ENCODE peak calls at places on chromosomes 2 and 18, in four cellular contexts. One of them, this sample, is unnamed.

GRCh38 chr18:7545734-7546133 is 21.4 kb upstream of the PTPRM start:
- DNase-seq in pancreas: no peak
- DNase-seq in endodermal cell: no peak
- DNase-seq in mucosa of descending colon: no peak
- DNase-seq in this sample: no peak

GRCh38 chr2:129092871-129093385 is 774.3 kb upstream of the HS6ST1 start:
- DNase-seq in pancreas: no peak
- DNase-seq in mucosa of descending colon: peak
- DNase-seq in endodermal cell: no peak
- DNase-seq in this sample: no peak

GRCh38 chr2:38722271-38723115 is 28.7 kb downstream of the SRSF7 start:
- DNase-seq in mucosa of descending colon: no peak
- DNase-seq in endodermal cell: no peak
- DNase-seq in pancreas: no peak
- DNase-seq in this sample: no peak

GRCh38 chr2:223724831-223725230 is 112.6 kb downstream of the AP1S3 start:
- DNase-seq in endodermal cell: no peak
- DNase-seq in mucosa of descending colon: no peak
- DNase-seq in pancreas: no peak
- DNase-seq in this sample: no peak

GRCh38 chr2:13968811-13969210 is 663.7 kb upstream of the LRATD1 start:
- DNase-seq in pancreas: no peak
- DNase-seq in mucosa of descending colon: no peak
- DNase-seq in endodermal cell: no peak
- DNase-seq in this sample: no peak

GRCh38 chr2:103788875-103789715 is 1027.3 kb downstream of the TMEM182 start:
- DNase-seq in mucosa of descending colon: peak
- DNase-seq in endodermal cell: peak
- DNase-seq in pancreas: peak
- DNase-seq in this sample: no peak

GRCh38 chr18:5515007-5515744 is 28.6 kb downstream of the EPB41L3 start:
- DNase-seq in pancreas: no peak
- DNase-seq in mucosa of descending colon: no peak
- DNase-seq in endodermal cell: no peak
- DNase-seq in this sample: no peak

GRCh38 chr2:175432793-175433192 is 251.3 kb upstream of the ATP5MC3 start:
- DNase-seq in mucosa of descending colon: no peak
- DNase-seq in pancreas: no peak
- DNase-seq in endodermal cell: no peak
- DNase-seq in this sample: no peak

GRCh38 chr2:218856168-218856895 is 3.3 kb upstream of the WNT6 start:
- DNase-seq in pancreas: no peak
- DNase-seq in endodermal cell: peak
- DNase-seq in mucosa of descending colon: no peak
- DNase-seq in this sample: no peak

GRCh38 chr2:129819855-129820254 is 159.6 kb upstream of the RAB6C start:
- DNase-seq in mucosa of descending colon: no peak
- DNase-seq in endodermal cell: peak
- DNase-seq in pancreas: no peak
- DNase-seq in this sample: no peak

GRCh38 chr2:54999182-54999581 is 51.1 kb downstream of the RTN4 start:
- DNase-seq in pancreas: no peak
- DNase-seq in endodermal cell: no peak
- DNase-seq in mucosa of descending colon: no peak
- DNase-seq in this sample: peak

GRCh38 chr18:38297910-38298309 is 732.3 kb upstream of the CELF4 start:
- DNase-seq in mucosa of descending colon: no peak
- DNase-seq in pancreas: no peak
- DNase-seq in endodermal cell: no peak
- DNase-seq in this sample: no peak

GRCh38 chr2:237931205-237931721 is 35.6 kb upstream of the UBE2F start:
- DNase-seq in mucosa of descending colon: no peak
- DNase-seq in pancreas: no peak
- DNase-seq in endodermal cell: no peak
- DNase-seq in this sample: peak

GRCh38 chr2:223315813-223316212 is 263.8 kb downstream of the KCNE4 start:
- DNase-seq in pancreas: no peak
- DNase-seq in mucosa of descending colon: no peak
- DNase-seq in endodermal cell: no peak
- DNase-seq in this sample: no peak

GRCh38 chr2:174012347-174013309 is 47.5 kb upstream of the SP3 start:
- DNase-seq in mucosa of descending colon: peak
- DNase-seq in pancreas: peak
- DNase-seq in endodermal cell: peak
- DNase-seq in this sample: no peak

GRCh38 chr2:6181525-6182270 is 489.5 kb downstream of the SOX11 start:
- DNase-seq in endodermal cell: no peak
- DNase-seq in mucosa of descending colon: no peak
- DNase-seq in pancreas: no peak
- DNase-seq in this sample: peak

GRCh38 chr2:128756372-128756730 is 437.7 kb upstream of the HS6ST1 start:
- DNase-seq in endodermal cell: no peak
- DNase-seq in pancreas: peak
- DNase-seq in mucosa of descending colon: no peak
- DNase-seq in this sample: no peak

GRCh38 chr2:54347622-54348021 is 91.6 kb upstream of the TSPYL6 start:
- DNase-seq in pancreas: no peak
- DNase-seq in endodermal cell: no peak
- DNase-seq in mucosa of descending colon: no peak
- DNase-seq in this sample: no peak

GRCh38 chr2:71713581-71714580 is 260.5 kb downstream of the DYSF start:
- DNase-seq in mucosa of descending colon: no peak
- DNase-seq in endodermal cell: no peak
- DNase-seq in pancreas: no peak
- DNase-seq in this sample: no peak

GRCh38 chr2:148670773-148671172 is 26.2 kb downstream of the EPC2 start:
- DNase-seq in endodermal cell: no peak
- DNase-seq in mucosa of descending colon: no peak
- DNase-seq in pancreas: no peak
- DNase-seq in this sample: no peak

GRCh38 chr2:200624660-200625059 is 38.8 kb downstream of the AOX1 start:
- DNase-seq in endodermal cell: no peak
- DNase-seq in mucosa of descending colon: no peak
- DNase-seq in pancreas: no peak
- DNase-seq in this sample: no peak

GRCh38 chr2:175228179-175228578 is 46.7 kb upstream of the ATP5MC3 start:
- DNase-seq in endodermal cell: no peak
- DNase-seq in pancreas: no peak
- DNase-seq in mucosa of descending colon: no peak
- DNase-seq in this sample: no peak

GRCh38 chr2:105113616-105114275 is 75.9 kb downstream of the MRPS9 start:
- DNase-seq in pancreas: no peak
- DNase-seq in endodermal cell: peak
- DNase-seq in mucosa of descending colon: no peak
- DNase-seq in this sample: no peak

GRCh38 chr2:165219491-165219890 is 15.6 kb upstream of the SCN3A start:
- DNase-seq in endodermal cell: no peak
- DNase-seq in mucosa of descending colon: no peak
- DNase-seq in pancreas: no peak
- DNase-seq in this sample: no peak

GRCh38 chr18:47883771-47884413 is 46.6 kb downstream of the SMAD2 start:
- DNase-seq in mucosa of descending colon: peak
- DNase-seq in pancreas: no peak
- DNase-seq in endodermal cell: no peak
- DNase-seq in this sample: no peak

GRCh38 chr18:407825-408224 is 92.7 kb downstream of the COLEC12 start:
- DNase-seq in endodermal cell: no peak
- DNase-seq in pancreas: no peak
- DNase-seq in mucosa of descending colon: no peak
- DNase-seq in this sample: no peak

GRCh38 chr2:79026061-79026460 is 559 bp downstream of the REG3G start:
- DNase-seq in endodermal cell: no peak
- DNase-seq in mucosa of descending colon: no peak
- DNase-seq in pancreas: no peak
- DNase-seq in this sample: no peak

GRCh38 chr18:10482985-10483949 is 28.8 kb downstream of the APCDD1 start:
- DNase-seq in pancreas: no peak
- DNase-seq in mucosa of descending colon: peak
- DNase-seq in endodermal cell: no peak
- DNase-seq in this sample: no peak
- H3K4me3 ChIP-seq in pancreas: no peak
- H3K4me3 ChIP-seq in mucosa of descending colon: no peak
- H3K4me3 ChIP-seq in endodermal cell: no peak
- H3K4me3 ChIP-seq in this sample: no peak

GRCh38 chr2:27023740-27024139 is 9.0 kb upstream of the TMEM214 start:
- DNase-seq in endodermal cell: no peak
- DNase-seq in pancreas: no peak
- DNase-seq in mucosa of descending colon: no peak
- DNase-seq in this sample: no peak

GRCh38 chr2:27025861-27026851 is 6.6 kb upstream of the TMEM214 start:
- DNase-seq in mucosa of descending colon: no peak
- DNase-seq in pancreas: no peak
- DNase-seq in endodermal cell: no peak
- DNase-seq in this sample: no peak

GRCh38 chr2:27025281-27025800 is 7.4 kb upstream of the TMEM214 start:
- DNase-seq in endodermal cell: no peak
- DNase-seq in mucosa of descending colon: no peak
- DNase-seq in pancreas: no peak
- DNase-seq in this sample: no peak

GRCh38 chr2:27024188-27024587 is 8.6 kb upstream of the TMEM214 start:
- DNase-seq in endodermal cell: peak
- DNase-seq in pancreas: no peak
- DNase-seq in mucosa of descending colon: no peak
- DNase-seq in this sample: no peak

DNA sequence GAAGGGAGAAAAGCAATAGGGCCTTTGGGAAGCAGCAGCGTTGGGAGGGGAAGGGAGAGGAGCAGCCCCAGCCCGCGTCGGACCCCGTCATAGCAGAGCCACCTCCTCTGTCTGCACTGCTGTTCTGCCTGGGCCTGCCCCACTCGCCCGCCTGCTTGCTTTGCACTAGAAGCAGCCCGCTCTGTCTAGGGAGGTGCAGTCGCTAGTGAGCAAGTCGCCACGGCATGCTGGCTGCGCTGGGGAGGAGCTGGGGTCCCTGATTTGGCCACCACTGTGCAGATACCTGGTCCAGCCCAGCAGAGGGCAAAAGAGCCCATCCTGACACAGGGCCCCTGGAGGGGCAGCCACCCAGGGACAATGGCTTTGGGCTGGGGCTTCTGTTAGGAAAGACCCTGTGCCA is 8.0 kb upstream of the TMEM214 start:
- DNase-seq in endodermal cell: peak
- DNase-seq in pancreas: no peak
- DNase-seq in mucosa of descending colon: no peak
- DNase-seq in this sample: no peak
- TF ChIP-seq CTCF in endodermal cell: peak
- TF ChIP-seq CTCF in pancreas: no peak
- TF ChIP-seq CTCF in mucosa of descending colon: no peak
- TF ChIP-seq CTCF in this sample: no peak

GRCh38 chr2:72827999-72828646 is 2.3 kb upstream of the EXOC6B start:
- DNase-seq in mucosa of descending colon: no peak
- DNase-seq in pancreas: no peak
- DNase-seq in endodermal cell: no peak
- DNase-seq in this sample: peak

GRCh38 chr2:72833084-72833714 is 7.4 kb upstream of the EXOC6B start:
- DNase-seq in mucosa of descending colon: no peak
- DNase-seq in endodermal cell: peak
- DNase-seq in pancreas: no peak
- DNase-seq in this sample: no peak

GRCh38 chr2:72828840-72829507 is 3.1 kb upstream of the EXOC6B start:
- DNase-seq in pancreas: no peak
- DNase-seq in endodermal cell: no peak
- DNase-seq in mucosa of descending colon: no peak
- DNase-seq in this sample: no peak

GRCh38 chr2:72827495-72827894 is 1.7 kb upstream of the EXOC6B start:
- DNase-seq in mucosa of descending colon: no peak
- DNase-seq in endodermal cell: no peak
- DNase-seq in pancreas: no peak
- DNase-seq in this sample: no peak

GRCh38 chr2:72830273-72830672 is 4.4 kb upstream of the EXOC6B start:
- DNase-seq in mucosa of descending colon: no peak
- DNase-seq in endodermal cell: no peak
- DNase-seq in pancreas: no peak
- DNase-seq in this sample: no peak
- H3K4me3 ChIP-seq in mucosa of descending colon: no peak
- H3K4me3 ChIP-seq in endodermal cell: no peak
- H3K4me3 ChIP-seq in pancreas: no peak
- H3K4me3 ChIP-seq in this sample: no peak

DNA sequence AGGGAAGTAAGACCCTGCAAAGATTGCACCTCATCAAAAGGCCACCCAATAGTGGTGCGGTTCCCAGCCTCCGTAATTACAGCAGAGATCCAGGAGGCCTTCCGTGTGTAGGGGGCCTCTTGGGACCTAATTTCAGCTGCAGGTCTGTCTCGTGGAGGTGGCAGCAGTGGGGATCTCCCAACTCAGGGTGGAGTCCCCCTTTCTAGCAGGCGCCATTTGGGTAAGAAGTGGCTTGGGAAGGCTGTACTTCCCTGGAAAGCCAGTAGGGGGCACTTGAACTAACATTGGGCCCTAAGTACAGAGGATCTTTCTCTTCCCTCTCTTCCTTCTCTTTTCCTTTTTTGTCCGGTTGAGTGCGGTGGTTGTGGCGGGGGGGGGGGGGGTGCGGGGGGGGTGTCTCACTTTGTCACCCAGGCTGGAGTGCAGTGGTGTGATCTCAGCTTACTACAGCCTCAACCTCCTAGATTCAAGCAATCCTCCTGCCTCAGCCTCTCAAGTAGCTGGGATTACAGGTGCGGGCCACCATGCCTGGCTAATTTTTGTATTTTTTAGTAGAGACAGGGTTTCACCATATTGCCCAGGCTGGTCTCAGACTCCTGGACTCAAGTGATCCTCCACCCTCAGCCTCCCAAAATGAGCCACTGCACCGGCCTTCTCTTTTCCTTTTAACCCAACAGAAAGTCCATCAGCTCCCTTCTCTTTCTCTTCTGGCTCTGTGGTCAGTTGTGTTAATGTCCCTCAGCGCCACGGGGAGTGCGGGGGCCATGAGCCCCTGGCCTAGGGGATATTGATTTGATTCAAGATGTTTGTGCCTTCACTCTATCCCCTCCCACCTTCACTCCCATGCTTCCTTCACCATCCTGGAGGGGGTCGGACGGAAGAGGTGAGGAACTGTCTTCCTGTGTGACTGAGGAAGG is 32.0 kb downstream of the CENPO start:
- DNase-seq in endodermal cell: peak
- DNase-seq in pancreas: no peak
- DNase-seq in mucosa of descending colon: peak
- DNase-seq in this sample: no peak
- TF ChIP-seq CTCF in endodermal cell: peak
- TF ChIP-seq CTCF in pancreas: no peak
- TF ChIP-seq CTCF in mucosa of descending colon: peak
- TF ChIP-seq CTCF in this sample: peak

DNA sequence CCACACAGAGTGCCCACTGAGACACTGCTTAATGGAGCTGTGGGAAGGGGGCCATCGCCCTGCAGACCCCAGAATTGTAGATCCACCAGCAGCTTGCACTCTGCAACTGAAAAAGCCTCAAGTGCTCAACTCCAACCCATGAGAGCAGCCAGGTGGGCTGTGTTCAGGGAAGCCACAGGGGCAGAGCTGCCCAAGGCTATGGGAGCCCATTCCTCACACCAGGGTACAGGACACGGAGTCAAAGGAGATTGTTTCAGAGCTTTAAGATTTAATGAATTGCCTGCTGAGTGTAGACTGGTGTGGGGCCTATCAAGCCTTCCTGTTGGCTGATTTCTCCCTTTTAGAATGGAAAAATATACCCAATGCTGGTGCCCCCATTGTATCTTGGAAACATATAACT is 17.2 kb downstream of the TPO start:
- DNase-seq in pancreas: no peak
- DNase-seq in endodermal cell: no peak
- DNase-seq in mucosa of descending colon: no peak
- DNase-seq in this sample: no peak
- H3K4me3 ChIP-seq in pancreas: no peak
- H3K4me3 ChIP-seq in endodermal cell: no peak
- H3K4me3 ChIP-seq in mucosa of descending colon: no peak
- H3K4me3 ChIP-seq in this sample: no peak